ENCODE peak calls at places on chromosome 15, in four cellular contexts. One of them, this sample, is unnamed.

GRCh38 chr15:60529332-60529731 is 50.4 kb upstream of the ICE2 start:
- DNase-seq in GM12865: no peak
- DNase-seq in stimulated activated naive CD8-positive, alpha-beta T cell treated with anti-CD3 and anti-CD28 coated beads, Interleukin-15, Interleukin-2, amounts not matched to agents 100 U/mL and 50 U/mL, for 24 hours: no peak
- DNase-seq in naive thymus-derived CD4-positive, alpha-beta T cell: no peak
- DNase-seq in this sample: no peak

GRCh38 chr15:43828061-43828657 is 1.4 kb downstream of the WDR76 start:
- DNase-seq in GM12865: peak
- DNase-seq in stimulated activated naive CD8-positive, alpha-beta T cell treated with anti-CD3 and anti-CD28 coated beads, Interleukin-15, Interleukin-2, amounts not matched to agents 100 U/mL and 50 U/mL, for 24 hours: no peak
- DNase-seq in naive thymus-derived CD4-positive, alpha-beta T cell: no peak
- DNase-seq in this sample: no peak

GRCh38 chr15:39128746-39129145 is 452.1 kb upstream of the THBS1 start:
- DNase-seq in GM12865: no peak
- DNase-seq in stimulated activated naive CD8-positive, alpha-beta T cell treated with anti-CD3 and anti-CD28 coated beads, Interleukin-15, Interleukin-2, amounts not matched to agents 100 U/mL and 50 U/mL, for 24 hours: no peak
- DNase-seq in naive thymus-derived CD4-positive, alpha-beta T cell: no peak
- DNase-seq in this sample: no peak

GRCh38 chr15:78177447-78177873 is 28.3 kb downstream of the IDH3A start:
- DNase-seq in GM12865: peak
- DNase-seq in stimulated activated naive CD8-positive, alpha-beta T cell treated with anti-CD3 and anti-CD28 coated beads, Interleukin-15, Interleukin-2, amounts not matched to agents 100 U/mL and 50 U/mL, for 24 hours: peak
- DNase-seq in naive thymus-derived CD4-positive, alpha-beta T cell: peak
- DNase-seq in this sample: no peak

GRCh38 chr15:74375303-74375693 is 7.9 kb upstream of the CYP11A1 start:
- DNase-seq in GM12865: peak
- DNase-seq in stimulated activated naive CD8-positive, alpha-beta T cell treated with anti-CD3 and anti-CD28 coated beads, Interleukin-15, Interleukin-2, amounts not matched to agents 100 U/mL and 50 U/mL, for 24 hours: peak
- DNase-seq in naive thymus-derived CD4-positive, alpha-beta T cell: peak
- DNase-seq in this sample: no peak

GRCh38 chr15:92361321-92362090 is 32.2 kb upstream of the ST8SIA2 start:
- DNase-seq in GM12865: no peak
- DNase-seq in stimulated activated naive CD8-positive, alpha-beta T cell treated with anti-CD3 and anti-CD28 coated beads, Interleukin-15, Interleukin-2, amounts not matched to agents 100 U/mL and 50 U/mL, for 24 hours: no peak
- DNase-seq in naive thymus-derived CD4-positive, alpha-beta T cell: no peak
- DNase-seq in this sample: no peak

GRCh38 chr15:55403531-55403930 is 4.6 kb downstream of the CCPG1 start:
- DNase-seq in GM12865: peak
- DNase-seq in stimulated activated naive CD8-positive, alpha-beta T cell treated with anti-CD3 and anti-CD28 coated beads, Interleukin-15, Interleukin-2, amounts not matched to agents 100 U/mL and 50 U/mL, for 24 hours: no peak
- DNase-seq in naive thymus-derived CD4-positive, alpha-beta T cell: no peak
- DNase-seq in this sample: peak

GRCh38 chr15:32866486-32867312 is 148.9 kb downstream of the GREM1 start:
- DNase-seq in GM12865: no peak
- DNase-seq in stimulated activated naive CD8-positive, alpha-beta T cell treated with anti-CD3 and anti-CD28 coated beads, Interleukin-15, Interleukin-2, amounts not matched to agents 100 U/mL and 50 U/mL, for 24 hours: no peak
- DNase-seq in naive thymus-derived CD4-positive, alpha-beta T cell: no peak
- DNase-seq in this sample: no peak

GRCh38 chr15:68561146-68561545 is 17.6 kb upstream of the CORO2B start:
- DNase-seq in GM12865: no peak
- DNase-seq in stimulated activated naive CD8-positive, alpha-beta T cell treated with anti-CD3 and anti-CD28 coated beads, Interleukin-15, Interleukin-2, amounts not matched to agents 100 U/mL and 50 U/mL, for 24 hours: no peak
- DNase-seq in naive thymus-derived CD4-positive, alpha-beta T cell: no peak
- DNase-seq in this sample: no peak

GRCh38 chr15:36284911-36285310 is 294.5 kb upstream of the CDIN1 start:
- DNase-seq in GM12865: no peak
- DNase-seq in stimulated activated naive CD8-positive, alpha-beta T cell treated with anti-CD3 and anti-CD28 coated beads, Interleukin-15, Interleukin-2, amounts not matched to agents 100 U/mL and 50 U/mL, for 24 hours: no peak
- DNase-seq in naive thymus-derived CD4-positive, alpha-beta T cell: no peak
- DNase-seq in this sample: no peak

GRCh38 chr15:38696120-38696727 is 131.6 kb upstream of the RASGRP1 start:
- DNase-seq in GM12865: peak
- DNase-seq in stimulated activated naive CD8-positive, alpha-beta T cell treated with anti-CD3 and anti-CD28 coated beads, Interleukin-15, Interleukin-2, amounts not matched to agents 100 U/mL and 50 U/mL, for 24 hours: peak
- DNase-seq in naive thymus-derived CD4-positive, alpha-beta T cell: no peak
- DNase-seq in this sample: no peak

GRCh38 chr15:81327526-81327925 is 3.6 kb upstream of the STARD5 start:
- DNase-seq in GM12865: no peak
- DNase-seq in stimulated activated naive CD8-positive, alpha-beta T cell treated with anti-CD3 and anti-CD28 coated beads, Interleukin-15, Interleukin-2, amounts not matched to agents 100 U/mL and 50 U/mL, for 24 hours: no peak
- DNase-seq in naive thymus-derived CD4-positive, alpha-beta T cell: no peak
- DNase-seq in this sample: peak

GRCh38 chr15:53752406-53752805 is 7.1 kb downstream of the WDR72 start:
- DNase-seq in GM12865: no peak
- DNase-seq in stimulated activated naive CD8-positive, alpha-beta T cell treated with anti-CD3 and anti-CD28 coated beads, Interleukin-15, Interleukin-2, amounts not matched to agents 100 U/mL and 50 U/mL, for 24 hours: no peak
- DNase-seq in naive thymus-derived CD4-positive, alpha-beta T cell: no peak
- DNase-seq in this sample: no peak

GRCh38 chr15:40340038-40340739 is 550 bp downstream of the CCDC9B start:
- DNase-seq in GM12865: no peak
- DNase-seq in stimulated activated naive CD8-positive, alpha-beta T cell treated with anti-CD3 and anti-CD28 coated beads, Interleukin-15, Interleukin-2, amounts not matched to agents 100 U/mL and 50 U/mL, for 24 hours: no peak
- DNase-seq in naive thymus-derived CD4-positive, alpha-beta T cell: no peak
- DNase-seq in this sample: peak

GRCh38 chr15:95252404-95252803 is 1021.0 kb downstream of the MCTP2 start:
- DNase-seq in GM12865: no peak
- DNase-seq in stimulated activated naive CD8-positive, alpha-beta T cell treated with anti-CD3 and anti-CD28 coated beads, Interleukin-15, Interleukin-2, amounts not matched to agents 100 U/mL and 50 U/mL, for 24 hours: no peak
- DNase-seq in naive thymus-derived CD4-positive, alpha-beta T cell: no peak
- DNase-seq in this sample: no peak

GRCh38 chr15:41289953-41290352 is 42.4 kb downstream of the OIP5 start:
- DNase-seq in GM12865: no peak
- DNase-seq in stimulated activated naive CD8-positive, alpha-beta T cell treated with anti-CD3 and anti-CD28 coated beads, Interleukin-15, Interleukin-2, amounts not matched to agents 100 U/mL and 50 U/mL, for 24 hours: no peak
- DNase-seq in naive thymus-derived CD4-positive, alpha-beta T cell: no peak
- DNase-seq in this sample: no peak

GRCh38 chr15:29788433-29789034 is 33.7 kb downstream of the TJP1 start:
- DNase-seq in GM12865: no peak
- DNase-seq in stimulated activated naive CD8-positive, alpha-beta T cell treated with anti-CD3 and anti-CD28 coated beads, Interleukin-15, Interleukin-2, amounts not matched to agents 100 U/mL and 50 U/mL, for 24 hours: no peak
- DNase-seq in naive thymus-derived CD4-positive, alpha-beta T cell: no peak
- DNase-seq in this sample: no peak

GRCh38 chr15:58224068-58224467 is 85.9 kb downstream of the AQP9 start:
- DNase-seq in GM12865: no peak
- DNase-seq in stimulated activated naive CD8-positive, alpha-beta T cell treated with anti-CD3 and anti-CD28 coated beads, Interleukin-15, Interleukin-2, amounts not matched to agents 100 U/mL and 50 U/mL, for 24 hours: no peak
- DNase-seq in naive thymus-derived CD4-positive, alpha-beta T cell: no peak
- DNase-seq in this sample: peak

GRCh38 chr15:66592505-66593218 is 26.9 kb upstream of the LCTL start:
- DNase-seq in GM12865: no peak
- DNase-seq in stimulated activated naive CD8-positive, alpha-beta T cell treated with anti-CD3 and anti-CD28 coated beads, Interleukin-15, Interleukin-2, amounts not matched to agents 100 U/mL and 50 U/mL, for 24 hours: no peak
- DNase-seq in naive thymus-derived CD4-positive, alpha-beta T cell: no peak
- DNase-seq in this sample: no peak

GRCh38 chr15:98896802-98897732 is 110.5 kb downstream of the PGPEP1L start:
- DNase-seq in GM12865: no peak
- DNase-seq in stimulated activated naive CD8-positive, alpha-beta T cell treated with anti-CD3 and anti-CD28 coated beads, Interleukin-15, Interleukin-2, amounts not matched to agents 100 U/mL and 50 U/mL, for 24 hours: no peak
- DNase-seq in naive thymus-derived CD4-positive, alpha-beta T cell: no peak
- DNase-seq in this sample: peak

GRCh38 chr15:68063606-68064005 is 9.5 kb downstream of the PIAS1 start:
- DNase-seq in GM12865: no peak
- DNase-seq in stimulated activated naive CD8-positive, alpha-beta T cell treated with anti-CD3 and anti-CD28 coated beads, Interleukin-15, Interleukin-2, amounts not matched to agents 100 U/mL and 50 U/mL, for 24 hours: no peak
- DNase-seq in naive thymus-derived CD4-positive, alpha-beta T cell: no peak
- DNase-seq in this sample: no peak

GRCh38 chr15:51757463-51757862 is 6.1 kb downstream of the TMOD2 start:
- DNase-seq in GM12865: no peak
- DNase-seq in stimulated activated naive CD8-positive, alpha-beta T cell treated with anti-CD3 and anti-CD28 coated beads, Interleukin-15, Interleukin-2, amounts not matched to agents 100 U/mL and 50 U/mL, for 24 hours: no peak
- DNase-seq in naive thymus-derived CD4-positive, alpha-beta T cell: no peak
- DNase-seq in this sample: no peak

GRCh38 chr15:41838400-41838897 is at the start of gene PLA2G4B:
- DNase-seq in GM12865: no peak
- DNase-seq in stimulated activated naive CD8-positive, alpha-beta T cell treated with anti-CD3 and anti-CD28 coated beads, Interleukin-15, Interleukin-2, amounts not matched to agents 100 U/mL and 50 U/mL, for 24 hours: no peak
- DNase-seq in naive thymus-derived CD4-positive, alpha-beta T cell: no peak
- DNase-seq in this sample: no peak

GRCh38 chr15:57923311-57923710 is 142.2 kb downstream of the ALDH1A2 start:
- DNase-seq in GM12865: no peak
- DNase-seq in stimulated activated naive CD8-positive, alpha-beta T cell treated with anti-CD3 and anti-CD28 coated beads, Interleukin-15, Interleukin-2, amounts not matched to agents 100 U/mL and 50 U/mL, for 24 hours: no peak
- DNase-seq in naive thymus-derived CD4-positive, alpha-beta T cell: no peak
- DNase-seq in this sample: no peak

GRCh38 chr15:63826513-63826912 is 7.2 kb downstream of the HERC1 start:
- DNase-seq in GM12865: peak
- DNase-seq in stimulated activated naive CD8-positive, alpha-beta T cell treated with anti-CD3 and anti-CD28 coated beads, Interleukin-15, Interleukin-2, amounts not matched to agents 100 U/mL and 50 U/mL, for 24 hours: no peak
- DNase-seq in naive thymus-derived CD4-positive, alpha-beta T cell: no peak
- DNase-seq in this sample: no peak

GRCh38 chr15:68334661-68335124 is 57.1 kb downstream of the FEM1B start:
- DNase-seq in GM12865: no peak
- DNase-seq in stimulated activated naive CD8-positive, alpha-beta T cell treated with anti-CD3 and anti-CD28 coated beads, Interleukin-15, Interleukin-2, amounts not matched to agents 100 U/mL and 50 U/mL, for 24 hours: no peak
- DNase-seq in naive thymus-derived CD4-positive, alpha-beta T cell: no peak
- DNase-seq in this sample: peak

GRCh38 chr15:90868261-90868689 is at the start of gene FURIN:
- DNase-seq in GM12865: no peak
- DNase-seq in stimulated activated naive CD8-positive, alpha-beta T cell treated with anti-CD3 and anti-CD28 coated beads, Interleukin-15, Interleukin-2, amounts not matched to agents 100 U/mL and 50 U/mL, for 24 hours: no peak
- DNase-seq in naive thymus-derived CD4-positive, alpha-beta T cell: no peak
- DNase-seq in this sample: no peak

GRCh38 chr15:71743861-71744382 is 66.4 kb upstream of the NR2E3 start:
- DNase-seq in GM12865: peak
- DNase-seq in stimulated activated naive CD8-positive, alpha-beta T cell treated with anti-CD3 and anti-CD28 coated beads, Interleukin-15, Interleukin-2, amounts not matched to agents 100 U/mL and 50 U/mL, for 24 hours: peak
- DNase-seq in naive thymus-derived CD4-positive, alpha-beta T cell: peak
- DNase-seq in this sample: no peak

GRCh38 chr15:27955087-27955486 is 144.0 kb downstream of the OCA2 start:
- DNase-seq in GM12865: no peak
- DNase-seq in stimulated activated naive CD8-positive, alpha-beta T cell treated with anti-CD3 and anti-CD28 coated beads, Interleukin-15, Interleukin-2, amounts not matched to agents 100 U/mL and 50 U/mL, for 24 hours: no peak
- DNase-seq in naive thymus-derived CD4-positive, alpha-beta T cell: no peak
- DNase-seq in this sample: no peak

GRCh38 chr15:84915011-84915958 is 30.8 kb downstream of the SLC28A1 start:
- DNase-seq in GM12865: peak
- DNase-seq in stimulated activated naive CD8-positive, alpha-beta T cell treated with anti-CD3 and anti-CD28 coated beads, Interleukin-15, Interleukin-2, amounts not matched to agents 100 U/mL and 50 U/mL, for 24 hours: peak
- DNase-seq in naive thymus-derived CD4-positive, alpha-beta T cell: no peak
- DNase-seq in this sample: no peak

GRCh38 chr15:58074452-58074851 is 8.9 kb upstream of the ALDH1A2 start:
- DNase-seq in GM12865: no peak
- DNase-seq in stimulated activated naive CD8-positive, alpha-beta T cell treated with anti-CD3 and anti-CD28 coated beads, Interleukin-15, Interleukin-2, amounts not matched to agents 100 U/mL and 50 U/mL, for 24 hours: no peak
- DNase-seq in naive thymus-derived CD4-positive, alpha-beta T cell: no peak
- DNase-seq in this sample: no peak

GRCh38 chr15:70505411-70505919 is 257.9 kb downstream of the UACA start:
- DNase-seq in GM12865: peak
- DNase-seq in stimulated activated naive CD8-positive, alpha-beta T cell treated with anti-CD3 and anti-CD28 coated beads, Interleukin-15, Interleukin-2, amounts not matched to agents 100 U/mL and 50 U/mL, for 24 hours: no peak
- DNase-seq in naive thymus-derived CD4-positive, alpha-beta T cell: no peak
- DNase-seq in this sample: no peak

GRCh38 chr15:25238126-25238525 is 200.7 kb downstream of the UBE3A start:
- DNase-seq in GM12865: no peak
- DNase-seq in stimulated activated naive CD8-positive, alpha-beta T cell treated with anti-CD3 and anti-CD28 coated beads, Interleukin-15, Interleukin-2, amounts not matched to agents 100 U/mL and 50 U/mL, for 24 hours: no peak
- DNase-seq in naive thymus-derived CD4-positive, alpha-beta T cell: no peak
- DNase-seq in this sample: no peak

GRCh38 chr15:72302955-72303354 is 17.0 kb downstream of the CELF6 start:
- DNase-seq in GM12865: no peak
- DNase-seq in stimulated activated naive CD8-positive, alpha-beta T cell treated with anti-CD3 and anti-CD28 coated beads, Interleukin-15, Interleukin-2, amounts not matched to agents 100 U/mL and 50 U/mL, for 24 hours: no peak
- DNase-seq in naive thymus-derived CD4-positive, alpha-beta T cell: no peak
- DNase-seq in this sample: no peak

GRCh38 chr15:98515186-98515585 is 133.2 kb upstream of the IGF1R start:
- DNase-seq in GM12865: no peak
- DNase-seq in stimulated activated naive CD8-positive, alpha-beta T cell treated with anti-CD3 and anti-CD28 coated beads, Interleukin-15, Interleukin-2, amounts not matched to agents 100 U/mL and 50 U/mL, for 24 hours: no peak
- DNase-seq in naive thymus-derived CD4-positive, alpha-beta T cell: no peak
- DNase-seq in this sample: no peak

GRCh38 chr15:39466428-39466827 is 114.5 kb upstream of the THBS1 start:
- DNase-seq in GM12865: no peak
- DNase-seq in stimulated activated naive CD8-positive, alpha-beta T cell treated with anti-CD3 and anti-CD28 coated beads, Interleukin-15, Interleukin-2, amounts not matched to agents 100 U/mL and 50 U/mL, for 24 hours: no peak
- DNase-seq in naive thymus-derived CD4-positive, alpha-beta T cell: no peak
- DNase-seq in this sample: peak

GRCh38 chr15:78207110-78207458 is 27.3 kb downstream of the ACSBG1 start:
- DNase-seq in GM12865: no peak
- DNase-seq in stimulated activated naive CD8-positive, alpha-beta T cell treated with anti-CD3 and anti-CD28 coated beads, Interleukin-15, Interleukin-2, amounts not matched to agents 100 U/mL and 50 U/mL, for 24 hours: no peak
- DNase-seq in naive thymus-derived CD4-positive, alpha-beta T cell: no peak
- DNase-seq in this sample: no peak

GRCh38 chr15:41894791-41895463 is 1.1 kb upstream of the SPTBN5 start:
- DNase-seq in GM12865: peak
- DNase-seq in stimulated activated naive CD8-positive, alpha-beta T cell treated with anti-CD3 and anti-CD28 coated beads, Interleukin-15, Interleukin-2, amounts not matched to agents 100 U/mL and 50 U/mL, for 24 hours: peak
- DNase-seq in naive thymus-derived CD4-positive, alpha-beta T cell: peak
- DNase-seq in this sample: no peak

GRCh38 chr15:51076142-51076897 is 18.4 kb downstream of the TNFAIP8L3 start:
- DNase-seq in GM12865: peak
- DNase-seq in stimulated activated naive CD8-positive, alpha-beta T cell treated with anti-CD3 and anti-CD28 coated beads, Interleukin-15, Interleukin-2, amounts not matched to agents 100 U/mL and 50 U/mL, for 24 hours: peak
- DNase-seq in naive thymus-derived CD4-positive, alpha-beta T cell: no peak
- DNase-seq in this sample: no peak

GRCh38 chr15:48090666-48091065 is 30.1 kb upstream of the SLC24A5 start:
- DNase-seq in GM12865: no peak
- DNase-seq in stimulated activated naive CD8-positive, alpha-beta T cell treated with anti-CD3 and anti-CD28 coated beads, Interleukin-15, Interleukin-2, amounts not matched to agents 100 U/mL and 50 U/mL, for 24 hours: no peak
- DNase-seq in naive thymus-derived CD4-positive, alpha-beta T cell: no peak
- DNase-seq in this sample: no peak